ENCODE peak calls at places on chromosomes 2 and 18, in five cellular contexts. C is A549, P is fibroblast of villous mesenchyme, V is PC-9, O is HL-60. G is an unnamed sample.

GRCh38 chr2:85578243-85579180 is 1.1 kb downstream of the VAMP8 start:
- DNase-seq in C (no peak), P (peak), V (peak), O (peak), G (no peak)

GRCh38 chr2:223995569-223995968 is 38.3 kb downstream of the MRPL44 start:
- DNase-seq in C (peak), P (peak), V (no peak), O (peak), G (no peak)

GRCh38 chr18:62586148-62586774 is 63.4 kb downstream of the ZCCHC2 start:
- DNase-seq in C (peak), P (peak), V (peak), O (peak), G (peak)

GRCh38 chr2:112332123-112332696 is 56.8 kb downstream of the ZC3H6 start:
- DNase-seq in C (no peak), P (no peak), V (no peak), O (no peak), G (no peak)

GRCh38 chr18:48657446-48658120 is 118.8 kb downstream of the CTIF start:
- DNase-seq in C (no peak), P (no peak), V (no peak), O (no peak), G (no peak)

GRCh38 chr2:199108056-199108455 is 349.7 kb downstream of the SATB2 start:
- DNase-seq in C (no peak), P (no peak), V (no peak), O (no peak), G (no peak)

GRCh38 chr2:163155279-163155883 is 316.8 kb upstream of the KCNH7 start:
- DNase-seq in C (peak), P (peak), V (peak), O (no peak), G (peak)

GRCh38 chr2:38522754-38523349 is 79.9 kb downstream of the HNRNPLL start:
- DNase-seq in C (no peak), P (no peak), V (no peak), O (no peak), G (no peak)

GRCh38 chr18:48996901-48997463 is 46.2 kb upstream of the SMAD7 start:
- DNase-seq in C (peak), P (peak), V (peak), O (no peak), G (no peak)

GRCh38 chr18:57372444-57372843 is 20.1 kb downstream of the ST8SIA3 start:
- DNase-seq in C (no peak), P (no peak), V (no peak), O (no peak), G (no peak)

GRCh38 chr2:237427807-237428506 is 14.0 kb upstream of the COL6A3 start:
- DNase-seq in C (no peak), P (no peak), V (no peak), O (no peak), G (peak)

GRCh38 chr18:58900015-58900649 is 35.5 kb downstream of the ZNF532 start:
- DNase-seq in C (no peak), P (peak), V (no peak), O (no peak), G (no peak)

GRCh38 chr18:57337890-57338289 is 14.5 kb upstream of the ST8SIA3 start:
- DNase-seq in C (no peak), P (no peak), V (no peak), O (no peak), G (no peak)

GRCh38 chr2:109395487-109396337 is 218.1 kb downstream of the SEPTIN10 start:
- DNase-seq in C (no peak), P (no peak), V (no peak), O (no peak), G (no peak)

GRCh38 chr2:165016772-165017411 is 61.6 kb upstream of the SLC38A11 start:
- DNase-seq in C (peak), P (peak), V (no peak), O (no peak), G (no peak)

GRCh38 chr2:95346738-95347671 is 49.9 kb downstream of the KCNIP3 start:
- DNase-seq in C (no peak), P (peak), V (no peak), O (no peak), G (no peak)

GRCh38 chr2:238720232-238720672 is 127.6 kb upstream of the TWIST2 start:
- DNase-seq in C (peak), P (peak), V (peak), O (peak), G (no peak)

GRCh38 chr2:176211110-176211509 is 22.6 kb downstream of the HOXD1 start:
- DNase-seq in C (no peak), P (no peak), V (no peak), O (no peak), G (no peak)

GRCh38 chr18:69845588-69846506 is 101.8 kb downstream of the CD226 start:
- DNase-seq in C (peak), P (peak), V (no peak), O (no peak), G (no peak)

DNA sequence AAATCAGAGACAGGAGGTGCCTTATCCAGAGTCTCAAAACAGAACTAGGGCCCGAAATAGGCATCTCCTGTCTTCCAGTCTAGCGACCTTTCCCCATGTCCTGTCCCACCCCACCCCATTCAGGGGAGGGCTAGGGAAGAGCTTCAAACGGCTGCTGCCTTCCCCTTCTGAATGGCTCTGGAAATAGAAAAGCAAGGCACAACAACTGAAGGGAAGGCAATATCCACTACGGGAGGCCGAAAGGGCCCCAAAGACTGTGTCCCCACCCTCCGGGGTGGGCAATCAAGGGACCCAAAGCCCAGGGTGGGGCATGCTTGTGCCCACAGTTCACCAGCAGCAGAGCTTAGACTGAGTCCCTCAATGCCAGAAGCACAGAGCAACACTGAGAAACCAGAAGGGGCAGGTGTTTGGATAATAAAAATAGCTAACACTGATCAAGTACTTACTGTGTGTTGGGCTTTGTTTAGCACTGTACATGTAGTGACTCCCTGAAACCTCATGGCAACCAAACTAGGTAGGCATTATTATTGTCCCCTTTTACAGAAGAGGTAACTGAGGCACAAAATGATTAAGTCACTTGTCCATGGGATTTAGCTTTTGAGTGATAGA is 38.5 kb downstream of the CYRIA start:
- DNase-seq in C (no peak), P (no peak), V (peak), O (no peak), G (no peak)
- H3K4me3 ChIP-seq in C (no peak), P (no peak), V (no peak), O (no peak), G (no peak)

GRCh38 chr2:110854355-110855081 is 122.1 kb downstream of the ACOXL start:
- DNase-seq in C (peak), P (no peak), V (no peak), O (no peak), G (no peak)
- TF ChIP-seq CTCF in C (no peak), P (peak), V (peak), O (no peak), G (peak)

GRCh38 chr2:51624995-51625394 is 593.1 kb upstream of the NRXN1 start:
- DNase-seq in C (no peak), P (no peak), V (no peak), O (no peak), G (no peak)
- H3K4me3 ChIP-seq in C (no peak), P (no peak), V (no peak), O (no peak), G (no peak)

GRCh38 chr2:138182913-138183312 is 218.6 kb downstream of the HNMT start:
- DNase-seq in C (no peak), P (peak), V (no peak), O (no peak), G (no peak)

GRCh38 chr2:138183700-138184099 is 219.4 kb downstream of the HNMT start:
- DNase-seq in C (no peak), P (no peak), V (no peak), O (no peak), G (no peak)

GRCh38 chr2:138182276-138182675 is 218.0 kb downstream of the HNMT start:
- DNase-seq in C (no peak), P (no peak), V (no peak), O (no peak), G (no peak)

GRCh38 chr2:138177693-138178092 is 213.4 kb downstream of the HNMT start:
- DNase-seq in C (no peak), P (no peak), V (no peak), O (no peak), G (no peak)

GRCh38 chr2:138180691-138181386 is 216.6 kb downstream of the HNMT start:
- DNase-seq in C (no peak), P (no peak), V (no peak), O (no peak), G (no peak)
- TF ChIP-seq CTCF in C (no peak), P (peak), V (no peak), O (no peak), G (no peak)

GRCh38 chr2:180601016-180601415 is 379.4 kb upstream of the UBE2E3 start:
- DNase-seq in C (no peak), P (no peak), V (no peak), O (no peak), G (no peak)
- H3K4me3 ChIP-seq in C (no peak), P (no peak), V (no peak), O (no peak), G (no peak)

G was measured in GM12864.